ENCODE peak calls at places on chromosomes 11 and 22, in six cellular contexts. One of them, this sample, is unnamed.

GRCh38 chr22:44891293-44891747 is 118.5 kb downstream of the PHF21B start:
- DNase-seq in HL-60: no peak
- DNase-seq in HuH-7.5: no peak
- DNase-seq in GM23248: no peak
- DNase-seq in activated T-cell treated with anti-CD3 and anti-CD28 coated beads, Interleukin-2, amount 50 U/mL, for 72 hours: no peak
- DNase-seq in effector memory CD4-positive, alpha-beta T cell: no peak
- DNase-seq in this sample: no peak

GRCh38 chr11:26842458-26842841 is 120.6 kb upstream of the SLC5A12 start:
- DNase-seq in HL-60: no peak
- DNase-seq in HuH-7.5: no peak
- DNase-seq in GM23248: peak
- DNase-seq in activated T-cell treated with anti-CD3 and anti-CD28 coated beads, Interleukin-2, amount 50 U/mL, for 72 hours: no peak
- DNase-seq in effector memory CD4-positive, alpha-beta T cell: no peak
- DNase-seq in this sample: no peak

GRCh38 chr22:20758688-20759087 is 15.2 kb upstream of the SERPIND1 start:
- DNase-seq in HL-60: no peak
- DNase-seq in HuH-7.5: no peak
- DNase-seq in GM23248: no peak
- DNase-seq in activated T-cell treated with anti-CD3 and anti-CD28 coated beads, Interleukin-2, amount 50 U/mL, for 72 hours: no peak
- DNase-seq in effector memory CD4-positive, alpha-beta T cell: no peak
- DNase-seq in this sample: no peak

GRCh38 chr11:74321487-74322188 is 10.2 kb upstream of the P4HA3 start:
- DNase-seq in HL-60: peak
- DNase-seq in HuH-7.5: no peak
- DNase-seq in GM23248: peak
- DNase-seq in activated T-cell treated with anti-CD3 and anti-CD28 coated beads, Interleukin-2, amount 50 U/mL, for 72 hours: peak
- DNase-seq in effector memory CD4-positive, alpha-beta T cell: no peak
- DNase-seq in this sample: peak

GRCh38 chr11:76296731-76297130 is 84.2 kb downstream of the THAP12 start:
- DNase-seq in HL-60: no peak
- DNase-seq in HuH-7.5: no peak
- DNase-seq in GM23248: no peak
- DNase-seq in activated T-cell treated with anti-CD3 and anti-CD28 coated beads, Interleukin-2, amount 50 U/mL, for 72 hours: no peak
- DNase-seq in effector memory CD4-positive, alpha-beta T cell: no peak
- DNase-seq in this sample: no peak

GRCh38 chr11:64526356-64526755 is 64.7 kb upstream of the SLC22A12 start:
- DNase-seq in HL-60: no peak
- DNase-seq in HuH-7.5: no peak
- DNase-seq in GM23248: no peak
- DNase-seq in activated T-cell treated with anti-CD3 and anti-CD28 coated beads, Interleukin-2, amount 50 U/mL, for 72 hours: no peak
- DNase-seq in effector memory CD4-positive, alpha-beta T cell: no peak
- DNase-seq in this sample: no peak

GRCh38 chr11:103295704-103296103 is 186.5 kb downstream of the DYNC2H1 start:
- DNase-seq in HL-60: no peak
- DNase-seq in HuH-7.5: no peak
- DNase-seq in GM23248: no peak
- DNase-seq in activated T-cell treated with anti-CD3 and anti-CD28 coated beads, Interleukin-2, amount 50 U/mL, for 72 hours: no peak
- DNase-seq in effector memory CD4-positive, alpha-beta T cell: no peak
- DNase-seq in this sample: no peak

GRCh38 chr22:27151407-27151806 is 494.0 kb downstream of the MIAT start:
- DNase-seq in HL-60: no peak
- DNase-seq in HuH-7.5: no peak
- DNase-seq in GM23248: no peak
- DNase-seq in activated T-cell treated with anti-CD3 and anti-CD28 coated beads, Interleukin-2, amount 50 U/mL, for 72 hours: no peak
- DNase-seq in effector memory CD4-positive, alpha-beta T cell: no peak
- DNase-seq in this sample: no peak

GRCh38 chr11:63951779-63952536 is 13.2 kb downstream of the NAA40 start:
- DNase-seq in HL-60: peak
- DNase-seq in HuH-7.5: no peak
- DNase-seq in GM23248: peak
- DNase-seq in activated T-cell treated with anti-CD3 and anti-CD28 coated beads, Interleukin-2, amount 50 U/mL, for 72 hours: peak
- DNase-seq in effector memory CD4-positive, alpha-beta T cell: no peak
- DNase-seq in this sample: no peak

GRCh38 chr11:88178211-88178610 is 3.0 kb upstream of the RAB38 start:
- DNase-seq in HL-60: no peak
- DNase-seq in HuH-7.5: no peak
- DNase-seq in GM23248: peak
- DNase-seq in activated T-cell treated with anti-CD3 and anti-CD28 coated beads, Interleukin-2, amount 50 U/mL, for 72 hours: no peak
- DNase-seq in effector memory CD4-positive, alpha-beta T cell: no peak
- DNase-seq in this sample: no peak

GRCh38 chr11:762421-763072 is 14.7 kb downstream of the GATD1 start:
- DNase-seq in HL-60: peak
- DNase-seq in HuH-7.5: no peak
- DNase-seq in GM23248: peak
- DNase-seq in activated T-cell treated with anti-CD3 and anti-CD28 coated beads, Interleukin-2, amount 50 U/mL, for 72 hours: no peak
- DNase-seq in effector memory CD4-positive, alpha-beta T cell: no peak
- DNase-seq in this sample: peak

GRCh38 chr11:71212871-71213559 is 39.4 kb downstream of the SHANK2 start:
- DNase-seq in HL-60: no peak
- DNase-seq in HuH-7.5: no peak
- DNase-seq in GM23248: peak
- DNase-seq in activated T-cell treated with anti-CD3 and anti-CD28 coated beads, Interleukin-2, amount 50 U/mL, for 72 hours: no peak
- DNase-seq in effector memory CD4-positive, alpha-beta T cell: no peak
- DNase-seq in this sample: no peak

GRCh38 chr11:95506777-95507176 is 275.8 kb upstream of the SESN3 start:
- DNase-seq in HL-60: no peak
- DNase-seq in HuH-7.5: no peak
- DNase-seq in GM23248: peak
- DNase-seq in activated T-cell treated with anti-CD3 and anti-CD28 coated beads, Interleukin-2, amount 50 U/mL, for 72 hours: no peak
- DNase-seq in effector memory CD4-positive, alpha-beta T cell: no peak
- DNase-seq in this sample: no peak

GRCh38 chr22:24510694-24511625 is 15.8 kb downstream of the UPB1 start:
- DNase-seq in HL-60: peak
- DNase-seq in HuH-7.5: peak
- DNase-seq in GM23248: peak
- DNase-seq in activated T-cell treated with anti-CD3 and anti-CD28 coated beads, Interleukin-2, amount 50 U/mL, for 72 hours: no peak
- DNase-seq in effector memory CD4-positive, alpha-beta T cell: no peak
- DNase-seq in this sample: peak

GRCh38 chr11:6746086-6746618 is 25.6 kb downstream of the OR2AG2 start:
- DNase-seq in HL-60: peak
- DNase-seq in HuH-7.5: no peak
- DNase-seq in GM23248: no peak
- DNase-seq in activated T-cell treated with anti-CD3 and anti-CD28 coated beads, Interleukin-2, amount 50 U/mL, for 72 hours: peak
- DNase-seq in effector memory CD4-positive, alpha-beta T cell: peak
- DNase-seq in this sample: no peak

GRCh38 chr11:35223429-35223828 is 84.5 kb downstream of the CD44 start:
- DNase-seq in HL-60: no peak
- DNase-seq in HuH-7.5: no peak
- DNase-seq in GM23248: peak
- DNase-seq in activated T-cell treated with anti-CD3 and anti-CD28 coated beads, Interleukin-2, amount 50 U/mL, for 72 hours: no peak
- DNase-seq in effector memory CD4-positive, alpha-beta T cell: no peak
- DNase-seq in this sample: no peak

GRCh38 chr11:122071680-122072321 is 44.2 kb downstream of the BLID start:
- DNase-seq in HL-60: no peak
- DNase-seq in HuH-7.5: no peak
- DNase-seq in GM23248: no peak
- DNase-seq in activated T-cell treated with anti-CD3 and anti-CD28 coated beads, Interleukin-2, amount 50 U/mL, for 72 hours: no peak
- DNase-seq in effector memory CD4-positive, alpha-beta T cell: no peak
- DNase-seq in this sample: no peak

GRCh38 chr11:35734669-35735068 is 72.1 kb downstream of the TRIM44 start:
- DNase-seq in HL-60: no peak
- DNase-seq in HuH-7.5: no peak
- DNase-seq in GM23248: no peak
- DNase-seq in activated T-cell treated with anti-CD3 and anti-CD28 coated beads, Interleukin-2, amount 50 U/mL, for 72 hours: no peak
- DNase-seq in effector memory CD4-positive, alpha-beta T cell: no peak
- DNase-seq in this sample: no peak

GRCh38 chr11:2173150-2173693 is 1.6 kb upstream of the TH start:
- DNase-seq in HL-60: no peak
- DNase-seq in HuH-7.5: no peak
- DNase-seq in GM23248: peak
- DNase-seq in activated T-cell treated with anti-CD3 and anti-CD28 coated beads, Interleukin-2, amount 50 U/mL, for 72 hours: peak
- DNase-seq in effector memory CD4-positive, alpha-beta T cell: no peak
- DNase-seq in this sample: no peak

GRCh38 chr22:30627480-30627879 is 8.1 kb upstream of the SLC35E4 start:
- DNase-seq in HL-60: no peak
- DNase-seq in HuH-7.5: no peak
- DNase-seq in GM23248: no peak
- DNase-seq in activated T-cell treated with anti-CD3 and anti-CD28 coated beads, Interleukin-2, amount 50 U/mL, for 72 hours: no peak
- DNase-seq in effector memory CD4-positive, alpha-beta T cell: no peak
- DNase-seq in this sample: no peak

This sample was measured in AML-193.